ENCODE peak calls at places on chromosomes 1 and 21, in four cellular contexts. One of them, this sample, is unnamed. For H4K20me1 and H3K4me1, the result is how much of the 10 kb centered on the place peaks cover.

GRCh38 chr1:25543425-25544242 is at the start of gene LDLRAP1:
- DNase-seq in hepatocyte: peak
- DNase-seq in Karpas-422: no peak
- DNase-seq in PC-3: peak
- DNase-seq in this sample: peak

GRCh38 chr1:46333300-46334029 is 7.1 kb upstream of the NSUN4 start:
- DNase-seq in Karpas-422: peak
- DNase-seq in hepatocyte: peak
- DNase-seq in PC-3: peak
- DNase-seq in this sample: peak

GRCh38 chr1:230531103-230531502 is 105.0 kb upstream of the PGBD5 start:
- DNase-seq in hepatocyte: no peak
- DNase-seq in PC-3: no peak
- DNase-seq in Karpas-422: no peak
- DNase-seq in this sample: no peak

GRCh38 chr1:174221681-174222080 is 62.4 kb downstream of the RABGAP1L start:
- DNase-seq in Karpas-422: no peak
- DNase-seq in hepatocyte: no peak
- DNase-seq in PC-3: no peak
- DNase-seq in this sample: no peak

GRCh38 chr21:32565856-32566465 is 19.4 kb downstream of the TCP10L start:
- DNase-seq in hepatocyte: no peak
- DNase-seq in PC-3: no peak
- DNase-seq in Karpas-422: no peak
- DNase-seq in this sample: no peak

GRCh38 chr21:38498057-38498833 is at the start of gene ERG:
- DNase-seq in Karpas-422: no peak
- DNase-seq in hepatocyte: no peak
- DNase-seq in PC-3: no peak
- DNase-seq in this sample: no peak

GRCh38 chr1:167695150-167695549 is 26.6 kb upstream of the MPZL1 start:
- DNase-seq in PC-3: no peak
- DNase-seq in Karpas-422: peak
- DNase-seq in hepatocyte: no peak
- DNase-seq in this sample: no peak

GRCh38 chr1:80365634-80366033 is 1359.1 kb upstream of the ADGRL4 start:
- DNase-seq in hepatocyte: no peak
- DNase-seq in Karpas-422: no peak
- DNase-seq in PC-3: no peak
- DNase-seq in this sample: no peak

GRCh38 chr1:156813750-156814570 is 2.7 kb downstream of the SH2D2A start:
- DNase-seq in hepatocyte: peak
- DNase-seq in Karpas-422: no peak
- DNase-seq in PC-3: peak
- DNase-seq in this sample: peak

GRCh38 chr1:93394514-93394913 is 48.8 kb downstream of the DR1 start:
- DNase-seq in hepatocyte: no peak
- DNase-seq in Karpas-422: no peak
- DNase-seq in PC-3: peak
- DNase-seq in this sample: no peak

GRCh38 chr1:22808846-22809501 is 98.3 kb downstream of the EPHB2 start:
- DNase-seq in hepatocyte: peak
- DNase-seq in Karpas-422: no peak
- DNase-seq in PC-3: peak
- DNase-seq in this sample: no peak

GRCh38 chr21:34745557-34746255 is 76.9 kb downstream of the CLIC6 start:
- DNase-seq in hepatocyte: peak
- DNase-seq in PC-3: peak
- DNase-seq in Karpas-422: peak
- DNase-seq in this sample: peak

GRCh38 chr1:229022595-229023350 is 248.1 kb upstream of the RAB4A start:
- DNase-seq in hepatocyte: no peak
- DNase-seq in Karpas-422: no peak
- DNase-seq in PC-3: no peak
- DNase-seq in this sample: no peak

GRCh38 chr1:31416101-31416736 is 3.2 kb downstream of the SERINC2 start:
- DNase-seq in Karpas-422: no peak
- DNase-seq in hepatocyte: no peak
- DNase-seq in PC-3: no peak
- DNase-seq in this sample: no peak

GRCh38 chr1:229271448-229272120 is 673 bp downstream of the RAB4A start:
- DNase-seq in hepatocyte: peak
- DNase-seq in PC-3: peak
- DNase-seq in Karpas-422: no peak
- DNase-seq in this sample: peak

GRCh38 chr1:213296558-213296957 is 245.5 kb downstream of the RPS6KC1 start:
- DNase-seq in hepatocyte: no peak
- DNase-seq in PC-3: no peak
- DNase-seq in Karpas-422: no peak
- DNase-seq in this sample: no peak

GRCh38 chr1:67144696-67145095 is 9.9 kb upstream of the C1orf141 start:
- DNase-seq in Karpas-422: peak
- DNase-seq in PC-3: peak
- DNase-seq in hepatocyte: no peak
- DNase-seq in this sample: no peak

GRCh38 chr1:165369255-165369848 is 12.8 kb upstream of the LMX1A start:
- DNase-seq in PC-3: peak
- DNase-seq in hepatocyte: peak
- DNase-seq in Karpas-422: peak
- DNase-seq in this sample: peak

GRCh38 chr1:30791853-30792252 is 34.3 kb upstream of the LAPTM5 start:
- DNase-seq in Karpas-422: no peak
- DNase-seq in PC-3: no peak
- DNase-seq in hepatocyte: no peak
- DNase-seq in this sample: no peak

GRCh38 chr1:37096523-37096922 is 62.2 kb upstream of the GRIK3 start:
- DNase-seq in PC-3: peak
- DNase-seq in hepatocyte: no peak
- DNase-seq in Karpas-422: peak
- DNase-seq in this sample: peak

GRCh38 chr1:183272390-183272801 is 86.3 kb downstream of the LAMC2 start:
- DNase-seq in PC-3: peak
- DNase-seq in hepatocyte: no peak
- DNase-seq in Karpas-422: no peak
- DNase-seq in this sample: no peak

GRCh38 chr1:202505356-202505755 is 156.9 kb downstream of the PPP1R12B start:
- DNase-seq in Karpas-422: no peak
- DNase-seq in hepatocyte: peak
- DNase-seq in PC-3: no peak
- DNase-seq in this sample: peak

GRCh38 chr1:176466514-176466913 is 3.5 kb downstream of the PAPPA2 start:
- DNase-seq in PC-3: peak
- DNase-seq in hepatocyte: peak
- DNase-seq in Karpas-422: peak
- DNase-seq in this sample: peak

GRCh38 chr1:58592521-58593134 is 15.6 kb upstream of the TACSTD2 start:
- DNase-seq in hepatocyte: peak
- DNase-seq in PC-3: peak
- DNase-seq in Karpas-422: no peak
- DNase-seq in this sample: no peak

GRCh38 chr1:164785841-164786534 is 227.0 kb downstream of the PBX1 start:
- DNase-seq in Karpas-422: no peak
- DNase-seq in PC-3: no peak
- DNase-seq in hepatocyte: no peak
- DNase-seq in this sample: no peak

GRCh38 chr1:161092621-161093028 is 3.3 kb upstream of the NECTIN4 start:
- DNase-seq in PC-3: peak
- DNase-seq in hepatocyte: no peak
- DNase-seq in Karpas-422: no peak
- DNase-seq in this sample: no peak

GRCh38 chr1:4527819-4528218 is 126.6 kb upstream of the AJAP1 start:
- DNase-seq in Karpas-422: no peak
- DNase-seq in hepatocyte: no peak
- DNase-seq in PC-3: no peak
- DNase-seq in this sample: no peak

GRCh38 chr1:235586992-235587391 is 62.6 kb downstream of the GNG4 start:
- DNase-seq in hepatocyte: no peak
- DNase-seq in PC-3: no peak
- DNase-seq in Karpas-422: no peak
- DNase-seq in this sample: no peak

GRCh38 chr1:40267767-40268187 is 9.7 kb downstream of the ZMPSTE24 start:
- DNase-seq in hepatocyte: no peak
- DNase-seq in Karpas-422: no peak
- DNase-seq in PC-3: peak
- DNase-seq in this sample: no peak

GRCh38 chr21:44027607-44028286 is 15.6 kb downstream of the TRAPPC10 start:
- DNase-seq in PC-3: peak
- DNase-seq in Karpas-422: no peak
- DNase-seq in hepatocyte: no peak
- DNase-seq in this sample: no peak

GRCh38 chr21:44024895-44025353 is 12.8 kb downstream of the TRAPPC10 start:
- DNase-seq in hepatocyte: peak
- DNase-seq in Karpas-422: no peak
- DNase-seq in PC-3: no peak
- DNase-seq in this sample: peak

GRCh38 chr21:44020551-44020950 is 8.4 kb downstream of the TRAPPC10 start:
- DNase-seq in PC-3: no peak
- DNase-seq in hepatocyte: no peak
- DNase-seq in Karpas-422: no peak
- DNase-seq in this sample: no peak

GRCh38 chr21:44021064-44021463 is 9.0 kb downstream of the TRAPPC10 start:
- DNase-seq in PC-3: no peak
- DNase-seq in hepatocyte: no peak
- DNase-seq in Karpas-422: no peak
- DNase-seq in this sample: no peak

DNA sequence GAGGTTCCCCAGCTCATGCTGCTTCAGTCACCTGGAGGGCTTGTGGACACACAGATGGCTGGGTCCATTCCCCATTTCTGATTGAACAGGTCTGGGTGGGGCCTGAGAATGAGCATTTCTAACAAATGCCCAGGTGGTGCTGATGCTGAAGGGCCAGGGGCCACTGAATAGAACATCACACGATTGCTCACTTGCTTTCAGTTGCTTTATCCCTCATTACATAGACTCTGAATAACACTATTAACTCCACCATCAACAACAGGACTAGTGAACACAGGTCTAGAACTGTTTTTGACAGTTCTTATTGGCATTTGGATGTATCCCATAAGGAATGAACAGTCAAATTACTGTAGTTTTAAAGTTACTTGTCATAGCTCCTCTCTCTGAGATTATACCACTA is 12.1 kb downstream of the TRAPPC10 start:
- DNase-seq in hepatocyte: no peak
- DNase-seq in Karpas-422: no peak
- DNase-seq in PC-3: no peak
- DNase-seq in this sample: no peak
- H4K20me1 ChIP-seq in hepatocyte: half or more
- H4K20me1 ChIP-seq in Karpas-422: under half
- H4K20me1 ChIP-seq in PC-3: half or more
- H4K20me1 ChIP-seq in this sample: half or more

DNA sequence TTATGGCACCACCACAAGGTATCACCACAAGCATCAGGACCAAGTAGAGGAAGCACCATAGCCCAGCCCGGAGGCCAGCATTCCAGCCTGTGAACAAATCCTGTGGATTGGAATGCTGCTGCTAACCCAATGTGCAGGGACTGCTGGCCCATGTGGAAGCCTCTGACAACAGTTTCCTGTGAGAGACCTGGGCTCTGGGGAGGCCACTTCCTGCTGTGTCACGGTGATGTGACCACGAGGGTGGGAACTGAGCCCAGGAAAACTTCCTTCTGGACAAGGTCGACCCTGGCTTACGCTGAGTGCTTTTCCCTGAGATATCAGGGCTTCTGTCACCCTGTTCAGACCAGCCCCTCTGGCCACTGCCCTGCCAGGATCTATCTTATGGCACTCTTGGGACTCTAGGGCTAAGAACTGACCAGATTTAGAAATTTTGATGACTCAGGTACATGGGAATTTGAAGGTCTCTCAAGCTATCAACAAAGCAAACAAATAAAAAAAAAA is 88.3 kb upstream of the NGF start:
- DNase-seq in Karpas-422: no peak
- DNase-seq in hepatocyte: peak
- DNase-seq in PC-3: peak
- DNase-seq in this sample: no peak
- H2AFZ ChIP-seq in Karpas-422: no peak
- H2AFZ ChIP-seq in hepatocyte: no peak
- H2AFZ ChIP-seq in PC-3: peak
- H2AFZ ChIP-seq in this sample: no peak

GRCh38 chr1:204509186-204509635 is 7.0 kb upstream of the MDM4 start:
- DNase-seq in Karpas-422: no peak
- DNase-seq in hepatocyte: no peak
- DNase-seq in PC-3: no peak
- DNase-seq in this sample: no peak

GRCh38 chr1:204513117-204513716 is 3.0 kb upstream of the MDM4 start:
- DNase-seq in Karpas-422: peak
- DNase-seq in hepatocyte: no peak
- DNase-seq in PC-3: no peak
- DNase-seq in this sample: no peak

GRCh38 chr1:204516180-204516879 is at the start of gene MDM4:
- DNase-seq in Karpas-422: peak
- DNase-seq in hepatocyte: peak
- DNase-seq in PC-3: peak
- DNase-seq in this sample: peak

GRCh38 chr1:204511366-204511765 is 4.8 kb upstream of the MDM4 start:
- DNase-seq in Karpas-422: no peak
- DNase-seq in PC-3: no peak
- DNase-seq in hepatocyte: no peak
- DNase-seq in this sample: no peak

GRCh38 chr1:204514841-204515240 is 1.4 kb upstream of the MDM4 start:
- DNase-seq in PC-3: no peak
- DNase-seq in hepatocyte: no peak
- DNase-seq in Karpas-422: no peak
- DNase-seq in this sample: no peak
- H3K4me1 ChIP-seq in PC-3: under half
- H3K4me1 ChIP-seq in hepatocyte: under half
- H3K4me1 ChIP-seq in Karpas-422: half or more
- H3K4me1 ChIP-seq in this sample: under half

GRCh38 chr1:82317671-82318070 is 516.9 kb downstream of the ADGRL2 start:
- DNase-seq in Karpas-422: no peak
- DNase-seq in hepatocyte: no peak
- DNase-seq in PC-3: peak
- DNase-seq in this sample: no peak

GRCh38 chr1:82319526-82319925 is 518.8 kb downstream of the ADGRL2 start:
- DNase-seq in hepatocyte: no peak
- DNase-seq in Karpas-422: no peak
- DNase-seq in PC-3: no peak
- DNase-seq in this sample: no peak

GRCh38 chr1:82318265-82318664 is 517.5 kb downstream of the ADGRL2 start:
- DNase-seq in Karpas-422: no peak
- DNase-seq in hepatocyte: no peak
- DNase-seq in PC-3: no peak
- DNase-seq in this sample: no peak

GRCh38 chr1:82321794-82322193 is 521.1 kb downstream of the ADGRL2 start:
- DNase-seq in Karpas-422: no peak
- DNase-seq in PC-3: no peak
- DNase-seq in hepatocyte: no peak
- DNase-seq in this sample: no peak

DNA sequence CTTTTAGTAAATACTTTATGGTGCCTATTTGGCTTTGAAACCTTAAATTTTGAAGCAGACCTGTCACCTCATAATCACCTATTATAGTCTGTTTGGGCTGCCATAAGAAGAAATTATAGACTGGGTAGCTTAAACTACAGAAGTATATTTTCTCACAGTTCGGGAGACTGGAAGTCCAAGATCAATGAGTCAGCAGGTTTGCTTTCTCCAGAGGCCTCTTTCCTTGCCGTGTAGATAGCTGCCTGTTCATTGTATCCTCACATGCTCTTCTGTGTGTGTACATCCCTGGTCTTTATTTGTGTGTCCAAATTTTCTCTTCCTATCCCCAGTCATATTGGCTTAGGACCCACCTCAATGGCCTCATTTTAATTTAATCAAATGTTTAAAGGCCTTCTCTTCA is 518.2 kb downstream of the ADGRL2 start:
- DNase-seq in PC-3: no peak
- DNase-seq in hepatocyte: no peak
- DNase-seq in Karpas-422: no peak
- DNase-seq in this sample: no peak
- H4K20me1 ChIP-seq in PC-3: under half
- H4K20me1 ChIP-seq in hepatocyte: under half
- H4K20me1 ChIP-seq in Karpas-422: under half
- H4K20me1 ChIP-seq in this sample: under half

This sample was measured in neural progenitor cell.